ENCODE peak calls at places on chromosome 16, in eight cellular contexts. P is activated CD4-positive, CD25-positive, alpha-beta regulatory T cell; F is Peyer's patch; K is T-helper 2 cell; V is IMR-90; N is neural crest cell; R is activated T-helper 9 cell treated with anti-CD3 and anti-CD28 coated beads, Interleukin-2, amount 50 U/mL, for 16 hours; J is HL-60. E is an unnamed sample.

GRCh38 chr16:11401161-11402050 is 56.1 kb downstream of the RMI2 start:
- DNase-seq in J (no peak), R (no peak), F (no peak), P (no peak), N (no peak), V (no peak), K (no peak), E (no peak)

GRCh38 chr16:84367297-84367680 is 1.0 kb upstream of the ATP2C2 start:
- DNase-seq in F (no peak), V (no peak), P (no peak), N (no peak), K (no peak), J (peak; percentile 9), R (no peak), E (no peak)

GRCh38 chr16:57594531-57595031 is 33.8 kb upstream of the ADGRG1 start:
- DNase-seq in F (no peak), N (no peak), K (no peak), V (no peak), J (no peak), P (no peak), R (no peak), E (no peak)

GRCh38 chr16:72850021-72850420 is 197.9 kb downstream of the ZFHX3 start:
- DNase-seq in N (no peak), P (no peak), R (no peak), V (no peak), K (no peak), F (no peak), J (no peak), E (no peak)

GRCh38 chr16:47687694-47688093 is 226.6 kb downstream of the PHKB start:
- DNase-seq in F (no peak), R (no peak), N (no peak), J (no peak), V (peak; percentile 15), P (no peak), K (no peak), E (no peak)

GRCh38 chr16:11350531-11351335 is 5.5 kb downstream of the RMI2 start:
- DNase-seq in K (no peak), P (no peak), J (no peak), N (no peak), R (no peak), V (peak; percentile 87), F (no peak), E (no peak)

GRCh38 chr16:57680842-57681241 is 12.7 kb downstream of the ADGRG3 start:
- DNase-seq in P (no peak), J (peak; percentile 51), K (no peak), V (no peak), F (no peak), N (no peak), R (no peak), E (no peak)

GRCh38 chr16:67246081-67246944 is 968 bp downstream of the FHOD1 start:
- DNase-seq in V (peak; percentile 85), R (no peak), K (peak; percentile 38), J (peak; percentile 29), P (peak; percentile 27), N (peak; percentile 82), F (peak; percentile 84), E (no peak)

GRCh38 chr16:79847101-79847500 is 246.6 kb upstream of the MAF start:
- DNase-seq in V (no peak), P (no peak), F (no peak), K (no peak), N (no peak), R (no peak), J (no peak), E (no peak)

GRCh38 chr16:89709166-89709565 is 7.7 kb upstream of the SPATA2L start:
- DNase-seq in J (no peak), V (no peak), N (no peak), K (no peak), F (no peak), P (no peak), R (no peak), E (no peak)

GRCh38 chr16:57608462-57609113 is 19.8 kb upstream of the ADGRG1 start:
- DNase-seq in V (no peak), P (no peak), N (no peak), F (no peak), J (no peak), K (no peak), R (no peak), E (no peak)

GRCh38 chr16:49884033-49884707 is 28.3 kb upstream of the ZNF423 start:
- DNase-seq in V (no peak), J (no peak), P (no peak), N (no peak), K (no peak), R (no peak), F (no peak), E (no peak)

GRCh38 chr16:30040221-30040620 is 9.2 kb upstream of the TLCD3B start:
- DNase-seq in P (no peak), J (no peak), V (no peak), K (no peak), F (no peak), R (no peak), N (no peak), E (no peak)

E was measured in iPS DF 19.7.